ENCODE peak calls at places on chromosome 9, in four cellular contexts. U is H9, E is H1, I is IMR-90. F is an unnamed sample.

GRCh38 chr9:35962126-35962906 is 4.4 kb upstream of the OR2S2 start:
- DNase-seq in U (peak; percentile 90), E (peak; percentile 55), I (peak; percentile 85), F (no peak)

GRCh38 chr9:80175286-80175906 is 603.6 kb downstream of the TLE4 start:
- DNase-seq in U (no peak), E (no peak), I (peak; percentile 64), F (peak; percentile 41)

GRCh38 chr9:37730840-37731239 is 22.8 kb upstream of the TRMT10B start:
- DNase-seq in U (no peak), E (no peak), I (no peak), F (no peak)

GRCh38 chr9:117733465-117733864 is 29.3 kb downstream of the TLR4 start:
- DNase-seq in U (no peak), E (no peak), I (no peak), F (no peak)

GRCh38 chr9:1042466-1042865 is 7.7 kb upstream of the DMRT2 start:
- DNase-seq in U (peak; percentile 35), E (peak; percentile 90), I (no peak), F (peak; percentile 74)

GRCh38 chr9:116812231-116813028 is 125.3 kb downstream of the TRIM32 start:
- DNase-seq in U (no peak), E (no peak), I (peak; percentile 13), F (no peak)

GRCh38 chr9:77210116-77210515 is 32.8 kb downstream of the VPS13A start:
- DNase-seq in U (peak; percentile 80), E (no peak), I (peak; percentile 13), F (peak; percentile 92)

GRCh38 chr9:136327313-136327971 is at the start of gene GPSM1:
- DNase-seq in U (no peak), E (no peak), I (peak; percentile 58), F (no peak)

GRCh38 chr9:98610196-98610595 is 98.5 kb downstream of the GABBR2 start:
- DNase-seq in U (no peak), E (no peak), I (peak; percentile 77), F (peak; percentile 28)

GRCh38 chr9:73810585-73811215 is 659.0 kb downstream of the ANXA1 start:
- DNase-seq in U (no peak), E (no peak), I (no peak), F (no peak)

GRCh38 chr9:89277454-89277853 is 33.5 kb upstream of the CKS2 start:
- DNase-seq in U (no peak), E (no peak), I (peak; percentile 49), F (no peak)

GRCh38 chr9:90921104-90921503 is 119.5 kb downstream of the SYK start:
- DNase-seq in U (no peak), E (no peak), I (no peak), F (no peak)

GRCh38 chr9:118283488-118283887 is 579.3 kb downstream of the TLR4 start:
- DNase-seq in U (no peak), E (no peak), I (no peak), F (no peak)

GRCh38 chr9:2634818-2635217 is 13.2 kb downstream of the VLDLR start:
- DNase-seq in U (no peak), E (no peak), I (no peak), F (no peak)

GRCh38 chr9:14021871-14022525 is 291.9 kb downstream of the NFIB start:
- DNase-seq in U (no peak), E (no peak), I (peak; percentile 21), F (no peak)

GRCh38 chr9:109518621-109519335 is 20.7 kb upstream of the PTPN3 start:
- DNase-seq in U (no peak), E (no peak), I (no peak), F (no peak)

GRCh38 chr9:111955048-111955447 is 58.4 kb downstream of the UGCG start:
- DNase-seq in U (no peak), E (no peak), I (no peak), F (no peak)

GRCh38 chr9:2260401-2261306 is 245.5 kb downstream of the SMARCA2 start:
- DNase-seq in U (no peak), E (no peak), I (peak; percentile 45), F (no peak)

GRCh38 chr9:25678147-25678666 is at the start of gene TUSC1:
- DNase-seq in U (peak; percentile 50), E (peak; percentile 76), I (peak; percentile 61), F (peak; percentile 57)

GRCh38 chr9:119278138-119278537 is 91.1 kb downstream of the BRINP1 start:
- DNase-seq in U (no peak), E (no peak), I (no peak), F (peak; percentile 38)

GRCh38 chr9:87708989-87709706 is 16.8 kb upstream of the CTSL start:
- DNase-seq in U (no peak), E (no peak), I (no peak), F (no peak)

GRCh38 chr9:100425758-100426157 is 1.2 kb upstream of the MSANTD3 start:
- DNase-seq in U (no peak), E (no peak), I (no peak), F (no peak)

DNA sequence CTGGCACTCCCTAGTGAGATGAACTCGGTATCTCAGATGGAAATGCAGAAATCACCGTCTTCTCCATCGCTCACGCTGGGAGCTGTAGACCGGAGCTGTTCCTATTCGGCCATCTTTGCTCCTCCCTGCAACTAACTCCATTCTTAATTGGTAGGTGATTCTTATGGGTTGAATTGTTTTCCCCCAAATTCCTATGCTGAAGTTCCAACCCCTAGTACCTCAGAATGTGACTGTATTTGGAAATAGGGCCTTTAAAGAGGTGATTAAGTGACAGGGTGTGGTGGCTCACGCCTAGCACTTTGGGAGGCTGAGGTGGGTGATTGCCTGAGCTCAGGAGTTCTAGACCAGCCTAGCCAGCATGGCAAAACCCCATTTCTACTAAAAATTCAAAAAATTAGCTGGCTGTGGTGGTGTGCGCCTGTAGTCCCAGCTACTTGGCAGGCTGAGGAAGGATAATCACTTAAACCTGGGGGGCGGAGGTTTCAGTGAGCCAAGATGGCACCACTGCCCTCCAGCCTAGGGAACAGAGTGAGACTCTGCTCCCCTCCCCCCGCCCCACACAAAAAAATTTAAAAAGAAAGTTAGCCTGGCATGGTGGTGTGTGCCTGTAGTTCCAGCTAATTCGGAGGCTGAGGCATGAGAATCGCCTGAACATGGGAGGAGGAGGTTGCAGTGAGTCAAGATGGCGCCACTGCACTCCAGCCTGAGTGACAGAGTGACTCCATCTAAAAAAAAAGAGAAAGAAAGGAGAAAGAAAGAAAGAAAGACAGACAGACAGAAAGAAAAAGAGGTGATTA is 25.2 kb upstream of the FOCAD start:
- DNase-seq in U (no peak), E (no peak), I (no peak), F (peak; percentile 60)
- H3K4ac ChIP-seq in U (no peak overlapping the region), E (no peak overlapping the region), I (peak overlapping the region; percentile 56), F (peak overlapping the region; percentile 88)

DNA sequence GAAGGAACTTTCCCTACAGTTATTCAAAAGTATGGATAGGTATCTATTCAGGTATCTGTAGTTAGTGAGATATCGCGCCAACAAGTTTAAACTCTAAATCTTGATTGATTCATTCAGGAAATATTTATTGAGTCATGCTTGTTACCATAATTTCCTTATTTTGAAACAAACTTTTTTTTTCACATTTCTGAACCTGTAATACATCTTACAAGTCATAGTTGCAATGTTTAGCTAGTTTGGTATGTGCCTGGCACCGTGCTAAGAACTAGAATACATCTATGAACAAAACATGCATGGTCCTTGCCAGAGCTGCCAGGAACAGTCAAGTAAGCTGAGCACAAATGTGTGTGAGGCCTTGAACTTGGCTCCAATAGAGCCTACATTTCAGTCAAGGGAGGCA is 226.4 kb downstream of the PCSK5 start:
- DNase-seq in U (no peak), E (no peak), I (no peak), F (no peak)
- H3K4me2 ChIP-seq in U (no peak overlapping the region), E (no peak overlapping the region), I (no peak overlapping the region), F (no peak overlapping the region)

DNA sequence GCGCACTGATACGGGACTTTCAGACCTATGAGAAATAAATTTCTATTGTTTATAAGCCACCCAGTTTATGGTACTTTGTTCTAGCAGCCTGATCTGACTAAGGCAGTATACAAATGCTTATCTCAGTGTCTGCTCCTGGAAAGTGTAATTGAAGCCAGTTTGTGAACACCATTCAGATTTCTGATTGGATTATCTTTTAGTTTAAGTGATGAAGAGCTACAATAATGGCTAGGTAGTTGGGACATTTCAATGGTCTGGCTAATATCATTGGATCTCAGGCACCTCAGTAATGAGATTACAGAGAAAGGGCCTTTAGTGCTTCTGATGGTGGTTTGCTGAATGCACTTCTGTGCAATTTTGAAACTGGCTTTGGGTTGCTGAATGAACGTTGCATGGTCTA is 133.5 kb downstream of the PSAT1 start:
- DNase-seq in U (no peak), E (no peak), I (no peak), F (no peak)
- H3K56ac ChIP-seq in U (no peak overlapping the region), E (no peak overlapping the region), I (no peak overlapping the region), F (no peak overlapping the region)

GRCh38 chr9:114178076-114178475 is 22.7 kb downstream of the COL27A1 start:
- DNase-seq in U (no peak), E (no peak), I (no peak), F (no peak)

GRCh38 chr9:114174876-114175771 is 19.8 kb downstream of the COL27A1 start:
- DNase-seq in U (no peak), E (no peak), I (peak; percentile 88), F (no peak)

GRCh38 chr9:114177423-114178064 is 22.2 kb downstream of the COL27A1 start:
- DNase-seq in U (no peak), E (no peak), I (peak; percentile 76), F (no peak)

GRCh38 chr9:114178756-114179450 is 23.6 kb downstream of the COL27A1 start:
- DNase-seq in U (no peak), E (no peak), I (no peak), F (no peak)

GRCh38 chr9:114176601-114177295 is 21.4 kb downstream of the COL27A1 start:
- DNase-seq in U (no peak), E (no peak), I (no peak), F (peak; percentile 52)
- H3K4ac ChIP-seq in U (no peak overlapping the region), E (no peak overlapping the region), I (peak overlapping the region; percentile 84), F (no peak overlapping the region)

GRCh38 chr9:127186799-127187198 is 64.4 kb upstream of the ANGPTL2 start:
- DNase-seq in U (no peak), E (no peak), I (no peak), F (no peak)
- H3K4me2 ChIP-seq in U (no peak overlapping the region), E (no peak overlapping the region), I (peak overlapping the region; percentile 9), F (no peak overlapping the region)

GRCh38 chr9:34644766-34645314 is 1.6 kb upstream of the GALT start:
- DNase-seq in U (no peak), E (no peak), I (no peak), F (peak; percentile 50)
- H3K56ac ChIP-seq in U (no peak overlapping the region), E (no peak overlapping the region), I (no peak overlapping the region), F (no peak overlapping the region)

GRCh38 chr9:137632432-137633161 is 13.8 kb downstream of the EHMT1 start:
- DNase-seq in U (no peak), E (no peak), I (peak; percentile 30), F (peak; percentile 34)
- H3K4ac ChIP-seq in U (no peak overlapping the region), E (peak overlapping the region; percentile 67), I (no peak overlapping the region), F (no peak overlapping the region)

DNA sequence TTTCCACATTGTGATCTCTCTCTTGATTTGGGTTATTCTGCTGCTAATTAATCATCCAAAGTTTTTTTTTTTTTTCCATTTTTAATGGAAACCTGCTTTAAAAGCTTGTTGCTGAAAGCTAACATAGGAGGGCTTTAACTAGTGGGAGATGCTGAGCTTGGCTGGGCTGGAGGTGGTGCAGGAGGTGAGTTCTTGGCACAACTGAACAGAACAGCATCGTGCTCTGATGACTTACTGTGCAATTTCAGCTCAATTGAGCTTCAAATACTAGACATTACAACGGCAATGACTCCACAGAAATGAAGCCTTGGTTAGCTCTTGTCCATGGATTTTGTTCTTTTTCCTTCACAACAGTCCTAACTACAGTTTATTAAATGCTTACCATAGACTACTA is 73.1 kb downstream of the PTPDC1 start:
- DNase-seq in U (no peak), E (no peak), I (no peak), F (no peak)
- H3K4me2 ChIP-seq in U (no peak overlapping the region), E (no peak overlapping the region), I (no peak overlapping the region), F (no peak overlapping the region)